ENCODE peak calls at places on chromosomes 7 and 10, in eight cellular contexts. Z is caudate nucleus, H is transverse colon, K is NCI-H345, I is heart left ventricle, J is left lobe of liver, V is T-helper 9 cell, T is GM10248. F is an unnamed sample.
A peak's percentile ranks its signal among the peaks of the same experiment; 100 is the strongest.

GRCh38 chr7:17674166-17674955 is 265.9 kb downstream of the SNX13 start:
- DNase-seq in T (no peak), V (no peak), Z (no peak), H (no peak), I (no peak), K (no peak), J (no peak), F (no peak)

GRCh38 chr7:5143935-5144903 is 45.8 kb upstream of the WIPI2 start:
- DNase-seq in Z (peak; percentile 7), J (no peak), K (no peak), I (no peak), T (peak; percentile 83), H (peak; percentile 23), V (peak; percentile 59), F (peak; percentile 62)

GRCh38 chr10:110414563-110415309 is 83.0 kb upstream of the DUSP5 start:
- DNase-seq in I (no peak), T (peak; percentile 83), K (no peak), H (peak; percentile 80), V (peak; percentile 77), Z (peak; percentile 22), J (no peak), F (peak; percentile 100)

GRCh38 chr7:150941983-150942590 is 36.0 kb downstream of the KCNH2 start:
- DNase-seq in K (peak; percentile 41), V (peak; percentile 24), Z (no peak), I (no peak), H (peak; percentile 70), T (peak; percentile 15), J (no peak), F (peak; percentile 21)

GRCh38 chr7:156764766-156765165 is 124.2 kb downstream of the RNF32 start:
- DNase-seq in T (no peak), H (no peak), I (no peak), Z (no peak), K (no peak), J (no peak), V (no peak), F (no peak)

GRCh38 chr10:119189811-119190282 is 11.2 kb upstream of the PRDX3 start:
- DNase-seq in Z (peak; percentile 4), H (no peak), K (no peak), I (no peak), T (no peak), V (no peak), J (no peak), F (no peak)

GRCh38 chr10:100516847-100517246 is 2.8 kb downstream of the SEC31B start:
- DNase-seq in V (no peak), K (no peak), Z (no peak), T (no peak), H (no peak), J (peak; percentile 80), I (no peak), F (peak; percentile 47)

GRCh38 chr10:123911866-123912265 is 20.3 kb upstream of the CPXM2 start:
- DNase-seq in Z (no peak), K (peak; percentile 75), V (no peak), J (no peak), T (no peak), I (no peak), H (no peak), F (no peak)

GRCh38 chr7:87934699-87935372 is 785 bp downstream of the ADAM22 start:
- DNase-seq in I (no peak), K (peak; percentile 65), V (no peak), H (peak; percentile 11), T (peak; percentile 50), J (no peak), Z (peak; percentile 34), F (no peak)

GRCh38 chr10:78502208-78502943 is 468.7 kb downstream of the RPS24 start:
- DNase-seq in V (no peak), T (no peak), H (no peak), K (no peak), Z (no peak), I (no peak), J (no peak), F (no peak)

GRCh38 chr10:63917363-63917762 is 396.2 kb downstream of the REEP3 start:
- DNase-seq in J (no peak), H (no peak), I (no peak), K (no peak), Z (no peak), V (no peak), T (no peak), F (no peak)

GRCh38 chr7:136166521-136166920 is 189.4 kb upstream of the MTPN start:
- DNase-seq in Z (no peak), J (no peak), I (no peak), V (no peak), T (no peak), K (no peak), H (no peak), F (no peak)

GRCh38 chr10:133438711-133439273 is 14.4 kb upstream of the SPRN start:
- DNase-seq in T (peak; percentile 64), K (no peak), H (no peak), I (peak; percentile 32), V (no peak), Z (no peak), J (peak; percentile 51), F (no peak)

GRCh38 chr10:97731346-97732051 is 5.4 kb upstream of the ZFYVE27 start:
- DNase-seq in H (peak; percentile 79), V (peak; percentile 52), I (no peak), Z (peak; percentile 59), T (peak; percentile 55), K (peak; percentile 43), J (peak; percentile 64), F (no peak)

GRCh38 chr7:142469653-142470335 is 211.9 kb upstream of the PRSS58 start:
- DNase-seq in Z (no peak), V (no peak), J (no peak), T (no peak), H (no peak), K (no peak), I (no peak), F (no peak)

GRCh38 chr7:130369110-130369711 is 11.1 kb upstream of the CPA1 start:
- DNase-seq in H (no peak), J (no peak), I (no peak), V (no peak), Z (no peak), T (no peak), K (peak; percentile 14), F (no peak)

GRCh38 chr10:69668722-69669121 is 38.7 kb downstream of the FAM241B start:
- DNase-seq in K (no peak), H (no peak), Z (no peak), J (no peak), T (no peak), V (no peak), I (no peak), F (no peak)

GRCh38 chr10:93075369-93076221 is 1.9 kb downstream of the CYP26A1 start:
- DNase-seq in Z (no peak), K (no peak), V (no peak), J (no peak), I (no peak), T (no peak), H (no peak), F (no peak)

GRCh38 chr7:129607471-129608120 is 3.9 kb upstream of the NRF1 start:
- DNase-seq in I (no peak), Z (no peak), K (peak; percentile 32), H (peak; percentile 45), V (peak; percentile 21), T (peak; percentile 46), J (no peak), F (peak; percentile 23)

GRCh38 chr10:26960308-26960707 is 99.5 kb upstream of the ABI1 start:
- DNase-seq in V (no peak), T (no peak), K (no peak), Z (no peak), J (no peak), I (no peak), H (no peak), F (peak; percentile 49)

GRCh38 chr10:15589109-15589508 is 130.6 kb downstream of the ITGA8 start:
- DNase-seq in T (no peak), V (no peak), J (no peak), Z (no peak), K (no peak), I (no peak), H (no peak), F (no peak)

GRCh38 chr10:123043409-123043925 is 34.7 kb downstream of the ACADSB start:
- DNase-seq in H (peak; percentile 37), K (peak; percentile 38), Z (peak; percentile 36), T (peak; percentile 69), I (no peak), J (peak; percentile 65), V (peak; percentile 10), F (no peak)

GRCh38 chr7:99121496-99122021 is 22.3 kb downstream of the SMURF1 start:
- DNase-seq in Z (no peak), V (no peak), T (no peak), J (no peak), H (no peak), I (no peak), K (no peak), F (no peak)

GRCh38 chr10:48882881-48883280 is 56.8 kb downstream of the LRRC18 start:
- DNase-seq in I (no peak), J (no peak), T (no peak), Z (no peak), H (no peak), K (no peak), V (no peak), F (no peak)

GRCh38 chr7:22666732-22667131 is 60.3 kb upstream of the IL6 start:
- DNase-seq in T (no peak), V (no peak), I (no peak), Z (no peak), H (no peak), K (peak; percentile 26), J (no peak), F (no peak)

GRCh38 chr10:50861370-50861769 is 24.1 kb downstream of the A1CF start:
- DNase-seq in T (no peak), K (no peak), Z (no peak), V (no peak), I (no peak), J (no peak), H (no peak), F (no peak)

GRCh38 chr10:98371421-98371820 is 43.6 kb downstream of the PYROXD2 start:
- DNase-seq in V (no peak), H (no peak), I (no peak), K (peak; percentile 8), T (no peak), J (no peak), Z (no peak), F (no peak)

GRCh38 chr7:128830231-128831177 is at the start of gene FLNC:
- DNase-seq in K (no peak), J (no peak), T (no peak), V (peak; percentile 19), I (peak; percentile 81), Z (no peak), H (peak; percentile 43), F (peak; percentile 13)

GRCh38 chr7:83306487-83306886 is 143.8 kb upstream of the PCLO start:
- DNase-seq in J (no peak), V (no peak), H (no peak), I (no peak), K (no peak), T (no peak), Z (no peak), F (no peak)

GRCh38 chr7:44867073-44867990 is 18.0 kb downstream of the PURB start:
- DNase-seq in V (no peak), J (no peak), H (no peak), I (no peak), K (peak; percentile 15), T (no peak), Z (no peak), F (no peak)

F was measured in T-helper 2 cell.